ENCODE peak calls at places on chromosomes 3 and 15, in six cellular contexts. One of them, this sample, is unnamed.

GRCh38 chr3:133472242-133472641 is 72.4 kb downstream of the BFSP2 start:
- DNase-seq in heart left ventricle: peak; percentile 43
- DNase-seq in A549: peak; percentile 23
- DNase-seq in adrenal gland: no peak
- DNase-seq in breast epithelium: no peak
- DNase-seq in uterus: no peak
- DNase-seq in this sample: no peak

GRCh38 chr15:90989040-90989768 is 5.1 kb downstream of the PRC1 start:
- DNase-seq in heart left ventricle: no peak
- DNase-seq in A549: no peak
- DNase-seq in adrenal gland: no peak
- DNase-seq in breast epithelium: no peak
- DNase-seq in uterus: no peak
- DNase-seq in this sample: no peak

GRCh38 chr3:9970020-9970652 is 16.5 kb downstream of the EMC3 start:
- DNase-seq in heart left ventricle: no peak
- DNase-seq in A549: peak; percentile 55
- DNase-seq in adrenal gland: no peak
- DNase-seq in breast epithelium: no peak
- DNase-seq in uterus: no peak
- DNase-seq in this sample: no peak

GRCh38 chr3:17798000-17798399 is 55.6 kb upstream of the TBC1D5 start:
- DNase-seq in heart left ventricle: no peak
- DNase-seq in A549: peak; percentile 10
- DNase-seq in adrenal gland: no peak
- DNase-seq in breast epithelium: no peak
- DNase-seq in uterus: no peak
- DNase-seq in this sample: peak; percentile 18

GRCh38 chr3:55162031-55162784 is 234.3 kb upstream of the LRTM1 start:
- DNase-seq in heart left ventricle: no peak
- DNase-seq in A549: no peak
- DNase-seq in adrenal gland: no peak
- DNase-seq in breast epithelium: no peak
- DNase-seq in uterus: no peak
- DNase-seq in this sample: no peak

GRCh38 chr15:31116423-31117030 is 15.0 kb upstream of the TRPM1 start:
- DNase-seq in heart left ventricle: no peak
- DNase-seq in A549: no peak
- DNase-seq in adrenal gland: no peak
- DNase-seq in breast epithelium: no peak
- DNase-seq in uterus: no peak
- DNase-seq in this sample: no peak

GRCh38 chr3:14472471-14473351 is 67.4 kb downstream of the GRIP2 start:
- DNase-seq in heart left ventricle: no peak
- DNase-seq in A549: peak; percentile 44
- DNase-seq in adrenal gland: peak; percentile 55
- DNase-seq in breast epithelium: no peak
- DNase-seq in uterus: peak; percentile 70
- DNase-seq in this sample: no peak

GRCh38 chr3:125110016-125110875 is 54.4 kb upstream of the HEG1 start:
- DNase-seq in heart left ventricle: no peak
- DNase-seq in A549: peak; percentile 30
- DNase-seq in adrenal gland: no peak
- DNase-seq in breast epithelium: no peak
- DNase-seq in uterus: no peak
- DNase-seq in this sample: no peak

GRCh38 chr3:131033480-131034080 is 6.9 kb downstream of the NEK11 start:
- DNase-seq in heart left ventricle: no peak
- DNase-seq in A549: peak; percentile 40
- DNase-seq in adrenal gland: no peak
- DNase-seq in breast epithelium: no peak
- DNase-seq in uterus: no peak
- DNase-seq in this sample: peak; percentile 60

GRCh38 chr3:182259579-182259978 is 533.7 kb upstream of the ATP11B start:
- DNase-seq in heart left ventricle: peak; percentile 38
- DNase-seq in A549: no peak
- DNase-seq in adrenal gland: no peak
- DNase-seq in breast epithelium: no peak
- DNase-seq in uterus: no peak
- DNase-seq in this sample: no peak

GRCh38 chr3:192772495-192772894 is 45.2 kb upstream of the FGF12 start:
- DNase-seq in heart left ventricle: peak; percentile 51
- DNase-seq in A549: peak; percentile 12
- DNase-seq in adrenal gland: no peak
- DNase-seq in breast epithelium: peak; percentile 61
- DNase-seq in uterus: no peak
- DNase-seq in this sample: no peak

GRCh38 chr3:9928158-9928557 is 5.5 kb upstream of the CRELD1 start:
- DNase-seq in heart left ventricle: no peak
- DNase-seq in A549: no peak
- DNase-seq in adrenal gland: no peak
- DNase-seq in breast epithelium: no peak
- DNase-seq in uterus: no peak
- DNase-seq in this sample: no peak

GRCh38 chr3:20739814-20740213 is 553.8 kb upstream of the SGO1 start:
- DNase-seq in heart left ventricle: no peak
- DNase-seq in A549: no peak
- DNase-seq in adrenal gland: no peak
- DNase-seq in breast epithelium: no peak
- DNase-seq in uterus: no peak
- DNase-seq in this sample: no peak

GRCh38 chr3:48598323-48599076 is 3.4 kb upstream of the COL7A1 start:
- DNase-seq in heart left ventricle: peak; percentile 84
- DNase-seq in A549: peak; percentile 76
- DNase-seq in adrenal gland: no peak
- DNase-seq in breast epithelium: peak; percentile 63
- DNase-seq in uterus: peak; percentile 77
- DNase-seq in this sample: no peak

GRCh38 chr15:57440799-57441198 is 64.5 kb downstream of the CGNL1 start:
- DNase-seq in heart left ventricle: no peak
- DNase-seq in A549: no peak
- DNase-seq in adrenal gland: no peak
- DNase-seq in breast epithelium: no peak
- DNase-seq in uterus: no peak
- DNase-seq in this sample: no peak

GRCh38 chr3:13113346-13114335 is 40.4 kb upstream of the IQSEC1 start:
- DNase-seq in heart left ventricle: no peak
- DNase-seq in A549: no peak
- DNase-seq in adrenal gland: no peak
- DNase-seq in breast epithelium: no peak
- DNase-seq in uterus: no peak
- DNase-seq in this sample: no peak

GRCh38 chr15:73704869-73705645 is 20.9 kb downstream of the CD276 start:
- DNase-seq in heart left ventricle: peak; percentile 74
- DNase-seq in A549: peak; percentile 56
- DNase-seq in adrenal gland: peak; percentile 62
- DNase-seq in breast epithelium: no peak
- DNase-seq in uterus: peak; percentile 59
- DNase-seq in this sample: peak; percentile 70

GRCh38 chr3:63231556-63231955 is 46.6 kb upstream of the SYNPR start:
- DNase-seq in heart left ventricle: no peak
- DNase-seq in A549: no peak
- DNase-seq in adrenal gland: no peak
- DNase-seq in breast epithelium: no peak
- DNase-seq in uterus: no peak
- DNase-seq in this sample: no peak

GRCh38 chr15:65184305-65184943 is 718 bp downstream of the CLPX start:
- DNase-seq in heart left ventricle: peak; percentile 66
- DNase-seq in A549: peak; percentile 71
- DNase-seq in adrenal gland: peak; percentile 57
- DNase-seq in breast epithelium: peak; percentile 59
- DNase-seq in uterus: peak; percentile 57
- DNase-seq in this sample: peak; percentile 84

GRCh38 chr15:65182538-65182937 is 2.6 kb downstream of the CLPX start:
- DNase-seq in heart left ventricle: no peak
- DNase-seq in A549: no peak
- DNase-seq in adrenal gland: no peak
- DNase-seq in breast epithelium: no peak
- DNase-seq in uterus: no peak
- DNase-seq in this sample: no peak

GRCh38 chr15:65183847-65184159 is 1.3 kb downstream of the CLPX start:
- DNase-seq in heart left ventricle: no peak
- DNase-seq in A549: no peak
- DNase-seq in adrenal gland: no peak
- DNase-seq in breast epithelium: no peak
- DNase-seq in uterus: no peak
- DNase-seq in this sample: no peak

GRCh38 chr15:65189102-65189740 is 4.1 kb upstream of the CLPX start:
- DNase-seq in heart left ventricle: no peak
- DNase-seq in A549: peak; percentile 74
- DNase-seq in adrenal gland: peak; percentile 31
- DNase-seq in breast epithelium: no peak
- DNase-seq in uterus: no peak
- DNase-seq in this sample: peak; percentile 49

GRCh38 chr15:65184944-65185717 is at the start of gene CLPX:
- DNase-seq in heart left ventricle: peak; percentile 96
- DNase-seq in A549: peak; percentile 98
- DNase-seq in adrenal gland: peak; percentile 93
- DNase-seq in breast epithelium: peak; percentile 84
- DNase-seq in uterus: peak; percentile 87
- DNase-seq in this sample: peak; percentile 97
- TF ChIP-seq POLR2A in heart left ventricle: peak; percentile 52
- TF ChIP-seq POLR2A in A549: peak; percentile 58
- TF ChIP-seq POLR2A in adrenal gland: no peak
- TF ChIP-seq POLR2A in breast epithelium: peak; percentile 44
- TF ChIP-seq POLR2A in uterus: peak; percentile 45
- TF ChIP-seq POLR2A in this sample: peak; percentile 64

DNA sequence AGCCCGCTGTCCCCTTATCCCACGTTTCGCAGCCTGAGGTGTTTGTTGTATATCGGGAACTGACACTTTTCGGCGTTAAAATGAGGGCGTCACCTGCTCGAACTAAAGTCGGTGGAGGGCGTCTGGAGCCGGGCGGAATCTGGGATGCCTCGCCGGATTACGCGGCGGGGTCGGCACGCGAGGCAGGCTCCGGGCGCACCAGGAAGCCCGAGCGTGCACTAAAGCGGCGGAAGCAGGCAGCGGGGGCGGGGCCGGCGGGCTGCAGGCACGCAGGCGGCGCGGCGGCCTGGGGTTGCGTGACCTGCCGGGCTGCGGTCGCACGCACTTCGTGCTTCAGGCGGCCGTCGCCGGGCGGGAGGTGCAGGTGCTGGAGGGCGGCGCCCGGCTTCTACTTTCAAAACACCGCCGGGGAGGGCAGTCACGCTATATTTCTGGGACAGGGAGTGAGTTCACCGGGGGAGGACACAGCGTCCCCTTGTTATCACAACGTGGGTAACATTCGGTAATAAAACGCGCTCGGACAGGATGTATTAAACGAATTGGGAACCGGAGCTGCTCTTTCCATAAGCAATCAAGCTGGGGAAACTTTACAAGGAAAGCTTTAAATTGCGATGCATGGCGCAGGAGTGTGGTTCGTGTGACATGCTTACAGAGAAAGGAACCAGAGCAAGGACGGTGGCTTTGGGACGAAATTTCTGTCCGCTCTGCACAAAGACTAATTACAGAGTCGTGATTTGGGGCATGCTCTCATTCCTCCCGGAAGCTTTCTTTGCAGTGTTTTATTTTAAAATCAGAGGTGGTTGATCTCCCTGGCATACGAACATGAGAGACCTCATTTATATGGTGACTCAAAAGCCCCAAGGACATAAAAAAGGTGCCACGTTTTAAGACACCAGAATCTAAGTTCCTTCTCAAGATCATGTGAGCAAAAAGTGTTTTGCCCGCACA is 9.1 kb upstream of the LEKR1 start:
- DNase-seq in heart left ventricle: peak; percentile 88
- DNase-seq in A549: peak; percentile 91
- DNase-seq in adrenal gland: peak; percentile 86
- DNase-seq in breast epithelium: peak; percentile 79
- DNase-seq in uterus: peak; percentile 76
- DNase-seq in this sample: peak; percentile 84
- TF ChIP-seq POLR2A in heart left ventricle: peak; percentile 58
- TF ChIP-seq POLR2A in A549: peak; percentile 44
- TF ChIP-seq POLR2A in adrenal gland: peak; percentile 59
- TF ChIP-seq POLR2A in breast epithelium: no peak
- TF ChIP-seq POLR2A in uterus: no peak
- TF ChIP-seq POLR2A in this sample: peak; percentile 59

DNA sequence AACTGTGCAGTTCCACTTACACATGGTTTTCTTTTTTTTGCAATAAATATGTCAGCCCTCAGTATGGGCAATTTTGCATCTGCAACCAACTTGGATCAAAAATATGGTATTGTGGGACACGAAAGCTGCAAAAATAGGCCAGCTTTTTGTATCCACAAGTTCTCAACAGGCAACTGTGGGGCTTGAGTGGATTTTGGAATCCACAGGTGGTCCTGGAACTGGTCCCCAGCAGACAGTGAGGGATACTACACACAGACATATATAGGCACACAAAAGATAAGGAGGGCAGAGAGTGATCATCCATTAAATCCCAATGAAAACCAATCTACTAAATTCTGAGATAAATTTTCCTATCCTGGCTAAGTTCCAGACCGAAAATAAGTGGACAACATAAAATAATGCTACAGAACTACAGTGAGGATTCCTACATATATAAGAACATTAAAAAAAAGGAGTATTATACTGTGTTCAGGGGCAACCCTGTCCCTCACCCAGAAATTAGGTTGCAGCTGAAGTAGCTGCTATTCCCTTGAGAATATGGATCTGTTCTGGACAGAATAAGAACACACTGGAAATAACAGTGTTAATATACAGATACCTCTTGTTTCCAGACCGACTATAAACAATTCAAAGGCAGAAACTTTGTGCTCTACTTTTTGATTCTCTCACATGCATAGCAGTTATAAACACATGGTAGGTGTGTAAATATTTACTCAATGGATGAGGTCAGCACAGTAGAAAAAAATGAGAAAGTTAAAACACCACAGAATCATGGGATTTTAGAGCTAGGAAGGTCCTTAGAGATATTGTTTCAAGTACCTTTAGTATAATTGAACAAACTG is 25.4 kb downstream of the DENND4A start:
- DNase-seq in heart left ventricle: no peak
- DNase-seq in A549: peak; percentile 23
- DNase-seq in adrenal gland: no peak
- DNase-seq in breast epithelium: no peak
- DNase-seq in uterus: no peak
- DNase-seq in this sample: no peak
- TF ChIP-seq POLR2A in heart left ventricle: no peak
- TF ChIP-seq POLR2A in A549: no peak
- TF ChIP-seq POLR2A in adrenal gland: no peak
- TF ChIP-seq POLR2A in breast epithelium: no peak
- TF ChIP-seq POLR2A in uterus: no peak
- TF ChIP-seq POLR2A in this sample: no peak

DNA sequence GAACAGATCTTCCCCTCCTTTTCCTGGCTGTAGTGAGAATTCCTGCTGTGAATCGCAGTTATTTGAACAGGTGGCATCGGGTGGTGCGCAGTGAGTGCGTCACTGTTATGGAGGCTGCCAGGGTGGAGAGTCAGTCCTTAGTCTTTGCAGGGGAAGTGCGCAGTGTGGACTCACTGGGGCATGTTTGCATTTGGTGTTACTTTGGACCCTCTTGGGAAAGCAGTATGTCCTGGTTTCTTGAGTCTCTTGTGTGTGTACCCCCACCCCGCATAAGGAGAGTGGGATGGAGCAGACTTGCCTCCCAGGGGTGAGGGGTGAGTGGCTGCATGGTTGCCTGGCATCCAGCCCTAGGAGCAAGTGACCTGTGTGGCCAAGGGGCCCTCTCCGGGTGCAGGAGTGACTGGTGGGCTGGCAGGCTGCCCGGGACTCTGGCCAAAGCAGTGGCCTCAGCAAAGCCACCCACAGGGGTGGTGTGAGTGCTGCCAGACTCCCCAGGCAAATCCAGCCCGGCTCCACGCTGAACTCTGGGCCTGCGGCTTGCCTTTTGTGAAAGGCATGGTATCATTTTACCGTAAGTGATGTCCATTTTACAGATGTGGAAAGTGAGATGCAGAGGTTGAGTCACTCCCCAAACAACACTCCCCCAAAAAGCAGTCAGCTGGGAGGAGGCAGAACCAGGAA is 46.4 kb downstream of the DNASE1L3 start:
- DNase-seq in heart left ventricle: peak; percentile 91
- DNase-seq in A549: peak; percentile 93
- DNase-seq in adrenal gland: no peak
- DNase-seq in breast epithelium: peak; percentile 70
- DNase-seq in uterus: peak; percentile 48
- DNase-seq in this sample: no peak
- TF ChIP-seq POLR2A in heart left ventricle: no peak
- TF ChIP-seq POLR2A in A549: no peak
- TF ChIP-seq POLR2A in adrenal gland: no peak
- TF ChIP-seq POLR2A in breast epithelium: no peak
- TF ChIP-seq POLR2A in uterus: no peak
- TF ChIP-seq POLR2A in this sample: no peak

This sample was measured in erythroblast.